ENCODE peak calls at places on chromosomes 2 and 18, in nine cellular contexts. Z is AG10803; L is CD8-positive, alpha-beta T cell; A is fibroblast of lung; X is right atrium auricular region; N is AG04449; I is foreskin fibroblast; U is GM12864; P is HCT116. T is an unnamed sample.

GRCh38 chr2:238513346-238513745 is 86.6 kb downstream of the ASB1 start:
- DNase-seq in P (peak; percentile 42), X (no peak), N (no peak), L (no peak), Z (peak; percentile 66), A (peak; percentile 62), I (peak; percentile 84), U (no peak), T (no peak)

GRCh38 chr2:64330691-64331429 is 123.1 kb upstream of the LGALSL start:
- DNase-seq in I (peak; percentile 93), U (peak; percentile 66), N (peak; percentile 46), X (peak; percentile 91), L (peak; percentile 52), P (peak; percentile 73), A (peak; percentile 94), Z (peak; percentile 83), T (no peak)

GRCh38 chr2:214220251-214220650 is 190.6 kb upstream of the VWC2L start:
- DNase-seq in N (no peak), U (no peak), X (no peak), I (no peak), P (no peak), A (no peak), L (no peak), Z (no peak), T (no peak)

GRCh38 chr18:77067315-77068061 is 65.1 kb downstream of the MBP start:
- DNase-seq in A (peak; percentile 95), P (peak; percentile 75), U (no peak), X (peak; percentile 83), L (no peak), I (peak; percentile 87), Z (peak; percentile 80), N (no peak), T (peak; percentile 90)

GRCh38 chr18:79477711-79478483 is 82.2 kb downstream of the NFATC1 start:
- DNase-seq in Z (no peak), N (no peak), X (no peak), A (no peak), P (no peak), I (no peak), U (no peak), L (no peak), T (no peak)

GRCh38 chr2:158723311-158723838 is 71.7 kb upstream of the DAPL1 start:
- DNase-seq in Z (no peak), L (no peak), P (no peak), A (no peak), I (no peak), X (no peak), N (no peak), U (no peak), T (no peak)

GRCh38 chr18:75247041-75247551 is 36.5 kb downstream of the TSHZ1 start:
- DNase-seq in X (no peak), A (peak; percentile 84), Z (peak; percentile 81), L (no peak), P (no peak), N (no peak), U (no peak), I (peak; percentile 82), T (no peak)

GRCh38 chr2:43461461-43462073 is 134.3 kb downstream of the THADA start:
- DNase-seq in Z (no peak), U (peak; percentile 71), L (no peak), P (no peak), A (no peak), N (no peak), X (no peak), I (no peak), T (no peak)

GRCh38 chr2:127048618-127048935 is 58.4 kb downstream of the BIN1 start:
- DNase-seq in X (no peak), P (no peak), I (no peak), L (no peak), U (no peak), A (no peak), Z (no peak), N (no peak), T (no peak)

GRCh38 chr2:160207271-160207670 is 7.2 kb upstream of the ITGB6 start:
- DNase-seq in A (no peak), P (no peak), X (no peak), U (no peak), L (no peak), N (no peak), Z (no peak), I (no peak), T (no peak)

GRCh38 chr18:31206787-31207381 is 44.2 kb upstream of the DSC1 start:
- DNase-seq in A (peak; percentile 22), Z (no peak), U (peak; percentile 54), N (no peak), X (peak; percentile 64), I (no peak), L (no peak), P (peak; percentile 97), T (no peak)

GRCh38 chr2:211093743-211094303 is 537.4 kb downstream of the CPS1 start:
- DNase-seq in A (no peak), N (no peak), X (no peak), U (no peak), P (peak; percentile 39), Z (no peak), I (no peak), L (no peak), T (no peak)

GRCh38 chr2:138554123-138554522 is 52.6 kb downstream of the SPOPL start:
- DNase-seq in Z (no peak), A (no peak), L (no peak), P (no peak), X (no peak), N (no peak), U (no peak), I (no peak), T (no peak)

GRCh38 chr2:138550172-138550571 is 48.6 kb downstream of the SPOPL start:
- DNase-seq in U (no peak), L (no peak), Z (no peak), X (no peak), P (no peak), I (no peak), A (no peak), N (no peak), T (no peak)

GRCh38 chr2:138550670-138551287 is 49.2 kb downstream of the SPOPL start:
- DNase-seq in P (no peak), N (no peak), A (no peak), U (no peak), I (no peak), L (no peak), Z (no peak), X (no peak), T (no peak)

GRCh38 chr2:138548796-138549195 is 47.2 kb downstream of the SPOPL start:
- DNase-seq in L (no peak), P (no peak), N (no peak), X (no peak), Z (no peak), U (no peak), I (no peak), A (no peak), T (no peak)
- H3K4me3 ChIP-seq in L (no peak overlapping the region), P (no peak overlapping the region), N (no peak overlapping the region), X (no peak overlapping the region), Z (no peak overlapping the region), U (no peak overlapping the region), I (no peak overlapping the region), A (no peak overlapping the region), T (no peak overlapping the region)

GRCh38 chr2:38160517-38160916 is 84.6 kb upstream of the CYP1B1 start:
- DNase-seq in P (no peak), N (no peak), U (no peak), I (no peak), Z (no peak), X (no peak), L (no peak), A (no peak), T (no peak)

GRCh38 chr2:38165698-38166097 is 89.7 kb upstream of the CYP1B1 start:
- DNase-seq in Z (no peak), U (no peak), X (no peak), A (no peak), I (no peak), N (no peak), P (no peak), L (no peak), T (no peak)

GRCh38 chr2:38164881-38165280 is 88.9 kb upstream of the CYP1B1 start:
- DNase-seq in I (peak; percentile 42), Z (no peak), X (no peak), L (no peak), U (no peak), A (peak; percentile 28), P (no peak), N (no peak), T (no peak)

GRCh38 chr2:38163579-38163978 is 87.6 kb upstream of the CYP1B1 start:
- DNase-seq in N (no peak), L (no peak), X (no peak), P (no peak), U (no peak), Z (no peak), I (no peak), A (no peak), T (no peak)

DNA sequence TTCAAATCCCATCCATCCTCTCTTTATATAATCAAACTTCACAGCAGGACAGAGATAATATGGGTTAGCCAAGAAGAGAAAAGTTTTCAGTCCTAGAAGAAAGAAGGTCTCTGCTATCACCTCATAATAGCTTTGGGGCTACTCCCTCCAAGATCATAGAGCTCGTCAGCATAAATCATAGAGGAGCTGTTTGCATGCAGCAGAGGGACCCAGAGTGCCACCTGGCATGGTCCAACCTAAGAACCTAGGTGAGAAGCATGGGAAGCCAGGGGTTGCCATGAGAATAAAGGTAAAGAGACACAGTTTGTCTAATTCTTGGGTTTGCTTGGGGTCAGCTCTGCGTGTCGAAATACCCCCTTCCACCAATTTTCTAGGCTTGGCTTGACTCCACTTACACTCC is 87.1 kb upstream of the CYP1B1 start:
- DNase-seq in I (no peak), U (no peak), A (no peak), P (no peak), N (no peak), X (no peak), Z (no peak), L (no peak), T (no peak)
- TF ChIP-seq CTCF in I (no peak), U (peak; percentile 12), A (no peak), P (no peak), N (no peak), X (no peak), Z (no peak), L (no peak), T (no peak)

DNA sequence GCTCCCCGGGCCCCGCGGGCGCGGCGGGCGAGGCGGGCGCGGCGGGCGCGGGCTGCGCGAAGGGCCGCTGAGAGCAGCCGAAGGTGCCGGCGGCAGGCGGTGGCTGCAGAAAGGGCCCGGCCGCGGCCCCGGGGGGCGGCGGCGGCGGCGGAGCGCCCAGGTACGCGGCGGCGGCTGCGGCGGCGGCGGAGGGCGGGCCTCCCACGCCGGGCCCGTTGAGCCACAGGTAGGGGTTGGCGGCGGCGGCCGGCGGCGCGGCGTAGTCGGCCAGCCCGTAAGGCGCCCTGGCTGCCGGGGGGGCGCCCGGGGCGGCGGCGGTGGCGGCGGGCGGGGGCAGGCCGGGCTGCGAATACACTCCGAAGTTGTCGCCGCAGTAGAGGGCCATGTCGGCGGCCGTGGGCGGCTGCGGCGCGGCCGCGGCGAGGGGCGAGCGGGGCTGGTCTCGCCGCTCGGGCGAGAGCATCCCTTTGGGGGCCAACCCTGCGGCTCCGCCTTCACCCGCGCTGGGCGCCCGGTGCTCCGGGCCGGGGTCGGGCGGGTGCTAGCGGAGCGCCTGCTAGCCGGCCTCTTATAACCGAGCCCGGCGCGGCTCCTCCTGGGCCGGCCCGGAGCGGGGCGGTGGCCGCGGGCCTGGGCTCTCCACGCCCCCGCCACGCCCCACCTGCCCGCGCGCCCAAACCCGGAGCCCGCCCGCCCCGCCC is at the start of gene FOXI3:
- DNase-seq in Z (no peak), U (no peak), L (no peak), X (no peak), P (no peak), A (no peak), N (no peak), I (peak; percentile 6), T (no peak)
- H3K4me3 ChIP-seq in Z (no peak within 1 kb of the TSS), U (peak within 1 kb of the TSS; percentile 38), L (no peak within 1 kb of the TSS), X (no peak within 1 kb of the TSS), P (no peak within 1 kb of the TSS), A (no peak within 1 kb of the TSS), N (no peak within 1 kb of the TSS), I (no peak within 1 kb of the TSS), T (peak within 1 kb of the TSS; percentile 19)

GRCh38 chr18:25669741-25670140 is 317.8 kb upstream of the ZNF521 start:
- DNase-seq in U (no peak), P (no peak), I (peak; percentile 34), A (peak; percentile 12), Z (peak; percentile 16), L (no peak), N (no peak), X (no peak), T (no peak)
- TF ChIP-seq CTCF in U (no peak), P (no peak), I (peak; percentile 20), A (no peak), Z (peak; percentile 32), L (no peak), N (no peak), X (no peak), T (no peak)